ENCODE peak calls at places on chromosomes 2 and 18, in four cellular contexts. Z, V, G and D are unnamed samples.

GRCh38 chr2:197800091-197800490 is 4.3 kb upstream of the PLCL1 start:
- DNase-seq in Z (no peak), V (no peak), G (no peak), D (no peak)

GRCh38 chr2:181138816-181139215 is 158.4 kb downstream of the UBE2E3 start:
- DNase-seq in Z (no peak), V (no peak), G (peak; percentile 78), D (no peak)

GRCh38 chr2:134570676-134571075 is 148.1 kb downstream of the TMEM163 start:
- DNase-seq in Z (no peak), V (no peak), G (no peak), D (no peak)

GRCh38 chr2:75596784-75597183 is 36.0 kb upstream of the EVA1A start:
- DNase-seq in Z (no peak), V (no peak), G (no peak), D (no peak)

GRCh38 chr2:178008636-178009289 is 63.8 kb downstream of the PDE11A start:
- DNase-seq in Z (no peak), V (no peak), G (peak; percentile 20), D (no peak)

GRCh38 chr2:19543271-19544019 is 185.0 kb upstream of the OSR1 start:
- DNase-seq in Z (no peak), V (no peak), G (peak; percentile 42), D (no peak)

GRCh38 chr2:174344716-174345472 is 10.1 kb downstream of the SP9 start:
- DNase-seq in Z (no peak), V (no peak), G (peak; percentile 54), D (peak; percentile 57)

GRCh38 chr2:118855451-118856279 is 8.2 kb upstream of the EN1 start:
- DNase-seq in Z (peak; percentile 75), V (peak; percentile 74), G (peak; percentile 75), D (peak; percentile 68)

GRCh38 chr2:129936334-129936934 is 43.0 kb upstream of the RAB6C start:
- DNase-seq in Z (no peak), V (no peak), G (no peak), D (no peak)

GRCh38 chr18:78794031-78794430 is 185.6 kb upstream of the SALL3 start:
- DNase-seq in Z (no peak), V (no peak), G (no peak), D (no peak)

GRCh38 chr2:69514406-69514805 is 77.2 kb upstream of the NFU1 start:
- DNase-seq in Z (no peak), V (no peak), G (peak; percentile 85), D (peak; percentile 67)

GRCh38 chr2:150491430-150491829 is 4.0 kb upstream of the RND3 start:
- DNase-seq in Z (no peak), V (no peak), G (peak; percentile 9), D (peak; percentile 39)

GRCh38 chr18:56240405-56240804 is 398.0 kb downstream of the TXNL1 start:
- DNase-seq in Z (no peak), V (no peak), G (no peak), D (no peak)

GRCh38 chr2:153872311-153873061 is 764 bp downstream of the GALNT13 start:
- DNase-seq in Z (no peak), V (no peak), G (no peak), D (no peak)

GRCh38 chr18:62939433-62939832 is 224.1 kb downstream of the PHLPP1 start:
- DNase-seq in Z (no peak), V (no peak), G (no peak), D (peak; percentile 82)

GRCh38 chr2:127577503-127577902 is 42.0 kb downstream of the MYO7B start:
- DNase-seq in Z (no peak), V (no peak), G (no peak), D (no peak)